ENCODE peak calls at places on chromosomes 2 and 18, in five cellular contexts. One of them, this sample, is unnamed.

GRCh38 chr2:238105506-238106338 is 5.6 kb downstream of the ESPNL start:
- DNase-seq in astrocyte of the spinal cord: no peak
- DNase-seq in Kasumi-1: no peak
- DNase-seq in T-helper 2 cell treated with Interferon-gamma antibody and Interleukin-4, amounts not matched to agents 5 μg/mL and 100 μg/mL, for 36 hours: no peak
- DNase-seq in activated T-helper 2 cell treated with anti-CD3 and anti-CD28 coated beads, Interferon-gamma antibody, Interleukin-2, Interleukin-4, amounts not matched to agents 10 μg/mL and 5 μg/mL and 100 μg/mL, durations not matched to agents 14 hours and 24 hours and 36 hours: no peak
- DNase-seq in this sample: no peak

GRCh38 chr2:150520088-150520487 is 32.6 kb upstream of the RND3 start:
- DNase-seq in astrocyte of the spinal cord: no peak
- DNase-seq in Kasumi-1: no peak
- DNase-seq in T-helper 2 cell treated with Interferon-gamma antibody and Interleukin-4, amounts not matched to agents 5 μg/mL and 100 μg/mL, for 36 hours: no peak
- DNase-seq in activated T-helper 2 cell treated with anti-CD3 and anti-CD28 coated beads, Interferon-gamma antibody, Interleukin-2, Interleukin-4, amounts not matched to agents 10 μg/mL and 5 μg/mL and 100 μg/mL, durations not matched to agents 14 hours and 24 hours and 36 hours: no peak
- DNase-seq in this sample: no peak

GRCh38 chr2:196915512-196916189 is 10.9 kb downstream of the PGAP1 start:
- DNase-seq in astrocyte of the spinal cord: no peak
- DNase-seq in Kasumi-1: peak
- DNase-seq in T-helper 2 cell treated with Interferon-gamma antibody and Interleukin-4, amounts not matched to agents 5 μg/mL and 100 μg/mL, for 36 hours: no peak
- DNase-seq in activated T-helper 2 cell treated with anti-CD3 and anti-CD28 coated beads, Interferon-gamma antibody, Interleukin-2, Interleukin-4, amounts not matched to agents 10 μg/mL and 5 μg/mL and 100 μg/mL, durations not matched to agents 14 hours and 24 hours and 36 hours: no peak
- DNase-seq in this sample: no peak

GRCh38 chr18:10580215-10580614 is 54.4 kb downstream of the NAPG start:
- DNase-seq in astrocyte of the spinal cord: no peak
- DNase-seq in Kasumi-1: no peak
- DNase-seq in T-helper 2 cell treated with Interferon-gamma antibody and Interleukin-4, amounts not matched to agents 5 μg/mL and 100 μg/mL, for 36 hours: no peak
- DNase-seq in activated T-helper 2 cell treated with anti-CD3 and anti-CD28 coated beads, Interferon-gamma antibody, Interleukin-2, Interleukin-4, amounts not matched to agents 10 μg/mL and 5 μg/mL and 100 μg/mL, durations not matched to agents 14 hours and 24 hours and 36 hours: no peak
- DNase-seq in this sample: no peak

GRCh38 chr2:217816396-217816869 is 186.4 kb downstream of the TNS1 start:
- DNase-seq in astrocyte of the spinal cord: no peak
- DNase-seq in Kasumi-1: peak
- DNase-seq in T-helper 2 cell treated with Interferon-gamma antibody and Interleukin-4, amounts not matched to agents 5 μg/mL and 100 μg/mL, for 36 hours: no peak
- DNase-seq in activated T-helper 2 cell treated with anti-CD3 and anti-CD28 coated beads, Interferon-gamma antibody, Interleukin-2, Interleukin-4, amounts not matched to agents 10 μg/mL and 5 μg/mL and 100 μg/mL, durations not matched to agents 14 hours and 24 hours and 36 hours: no peak
- DNase-seq in this sample: no peak

GRCh38 chr18:59690216-59691045 is 6.8 kb downstream of the CCBE1 start:
- DNase-seq in astrocyte of the spinal cord: no peak
- DNase-seq in Kasumi-1: no peak
- DNase-seq in T-helper 2 cell treated with Interferon-gamma antibody and Interleukin-4, amounts not matched to agents 5 μg/mL and 100 μg/mL, for 36 hours: no peak
- DNase-seq in activated T-helper 2 cell treated with anti-CD3 and anti-CD28 coated beads, Interferon-gamma antibody, Interleukin-2, Interleukin-4, amounts not matched to agents 10 μg/mL and 5 μg/mL and 100 μg/mL, durations not matched to agents 14 hours and 24 hours and 36 hours: no peak
- DNase-seq in this sample: no peak

GRCh38 chr2:141062016-141062415 is 1068.8 kb downstream of the LRP1B start:
- DNase-seq in astrocyte of the spinal cord: no peak
- DNase-seq in Kasumi-1: no peak
- DNase-seq in T-helper 2 cell treated with Interferon-gamma antibody and Interleukin-4, amounts not matched to agents 5 μg/mL and 100 μg/mL, for 36 hours: no peak
- DNase-seq in activated T-helper 2 cell treated with anti-CD3 and anti-CD28 coated beads, Interferon-gamma antibody, Interleukin-2, Interleukin-4, amounts not matched to agents 10 μg/mL and 5 μg/mL and 100 μg/mL, durations not matched to agents 14 hours and 24 hours and 36 hours: no peak
- DNase-seq in this sample: no peak

GRCh38 chr2:192070099-192070498 is 124.6 kb downstream of the TMEFF2 start:
- DNase-seq in astrocyte of the spinal cord: peak
- DNase-seq in Kasumi-1: no peak
- DNase-seq in T-helper 2 cell treated with Interferon-gamma antibody and Interleukin-4, amounts not matched to agents 5 μg/mL and 100 μg/mL, for 36 hours: no peak
- DNase-seq in activated T-helper 2 cell treated with anti-CD3 and anti-CD28 coated beads, Interferon-gamma antibody, Interleukin-2, Interleukin-4, amounts not matched to agents 10 μg/mL and 5 μg/mL and 100 μg/mL, durations not matched to agents 14 hours and 24 hours and 36 hours: no peak
- DNase-seq in this sample: no peak

GRCh38 chr2:36433311-36434217 is 78.0 kb downstream of the CRIM1 start:
- DNase-seq in astrocyte of the spinal cord: peak
- DNase-seq in Kasumi-1: no peak
- DNase-seq in T-helper 2 cell treated with Interferon-gamma antibody and Interleukin-4, amounts not matched to agents 5 μg/mL and 100 μg/mL, for 36 hours: no peak
- DNase-seq in activated T-helper 2 cell treated with anti-CD3 and anti-CD28 coated beads, Interferon-gamma antibody, Interleukin-2, Interleukin-4, amounts not matched to agents 10 μg/mL and 5 μg/mL and 100 μg/mL, durations not matched to agents 14 hours and 24 hours and 36 hours: no peak
- DNase-seq in this sample: no peak